ENCODE peak calls at places on chromosomes 12 and 14, in six cellular contexts. E, C, S, Z, L and T are unnamed samples.

GRCh38 chr12:85985996-85986395 is 111.9 kb downstream of the NTS start:
- DNase-seq in S (no peak), L (no peak), C (no peak), E (no peak), Z (no peak), T (no peak)

GRCh38 chr14:96455588-96455987 is 46.6 kb upstream of the PAPOLA start:
- DNase-seq in L (no peak), C (no peak), Z (no peak), S (no peak), E (no peak), T (no peak)

GRCh38 chr12:116434155-116435065 is 124.8 kb upstream of the MAP1LC3B2 start:
- DNase-seq in S (no peak), Z (peak), C (peak), L (no peak), E (no peak), T (no peak)

GRCh38 chr12:71799105-71799504 is 40.5 kb upstream of the TBC1D15 start:
- DNase-seq in E (no peak), S (no peak), C (no peak), Z (no peak), L (no peak), T (no peak)

GRCh38 chr14:75648066-75648838 is 12.4 kb downstream of the ERG28 start:
- DNase-seq in C (no peak), E (no peak), L (peak), Z (no peak), S (no peak), T (no peak)

GRCh38 chr14:106843951-106844483 is 1317.6 kb downstream of the TMEM121 start:
- DNase-seq in S (no peak), E (no peak), Z (no peak), L (no peak), C (no peak), T (no peak)

GRCh38 chr14:104699426-104699748 is 10.0 kb downstream of the INF2 start:
- DNase-seq in Z (no peak), L (no peak), S (no peak), E (no peak), C (no peak), T (no peak)

GRCh38 chr14:95871531-95871930 is 5.1 kb upstream of the TUNAR start:
- DNase-seq in C (no peak), Z (no peak), S (no peak), E (no peak), L (no peak), T (no peak)

GRCh38 chr14:100654025-100654813 is 67.0 kb upstream of the BEGAIN start:
- DNase-seq in E (no peak), S (no peak), Z (no peak), C (no peak), L (no peak), T (no peak)

GRCh38 chr12:126083931-126084330 is 1018.7 kb downstream of the AACS start:
- DNase-seq in L (no peak), S (no peak), Z (no peak), E (no peak), C (no peak), T (no peak)

GRCh38 chr12:104006929-104007328 is 41.3 kb downstream of the TDG start:
- DNase-seq in E (no peak), C (no peak), L (no peak), S (no peak), Z (no peak), T (no peak)

GRCh38 chr12:23857201-23857600 is 92.3 kb downstream of the SOX5 start:
- DNase-seq in E (no peak), L (no peak), S (no peak), C (no peak), Z (no peak), T (no peak)

DNA sequence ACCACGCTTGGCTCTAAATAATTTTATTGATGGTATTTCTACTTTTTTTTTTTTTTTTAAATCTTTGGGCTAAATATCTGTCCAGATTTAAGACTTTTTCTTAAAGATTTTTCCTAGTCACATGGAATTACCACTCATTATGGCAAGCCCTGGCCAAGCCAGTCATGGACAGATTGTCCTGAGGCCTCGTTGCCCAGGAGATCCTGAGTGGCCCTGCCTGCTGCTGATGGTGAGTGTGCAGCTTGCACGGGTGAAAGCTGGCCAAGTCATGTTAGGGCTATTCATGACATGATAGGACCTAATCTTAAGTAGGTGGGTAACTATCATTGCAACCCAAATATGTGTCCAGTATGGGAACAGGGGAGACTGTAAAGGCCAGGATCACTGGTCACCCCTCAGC is 27.8 kb downstream of the GUCY2C start:
- DNase-seq in C (no peak), L (no peak), E (no peak), S (no peak), Z (no peak), T (no peak)
- TF ChIP-seq POLR2A in C (no peak), L (no peak), E (no peak), S (no peak), Z (no peak), T (no peak)

GRCh38 chr12:41663487-41664258 is 475.6 kb downstream of the PDZRN4 start:
- DNase-seq in E (no peak), L (peak), Z (no peak), C (no peak), S (no peak), T (no peak)
- TF ChIP-seq TAF1 in E (no peak), L (no peak), Z (no peak), C (no peak), S (no peak), T (no peak)

GRCh38 chr14:101813171-101813759 is 51.8 kb downstream of the PPP2R5C start:
- DNase-seq in E (no peak), Z (no peak), S (no peak), C (no peak), L (no peak), T (no peak)

GRCh38 chr14:101812071-101812470 is 50.6 kb downstream of the PPP2R5C start:
- DNase-seq in Z (no peak), L (no peak), S (no peak), E (no peak), C (no peak), T (no peak)

GRCh38 chr14:101814869-101815268 is 53.4 kb downstream of the PPP2R5C start:
- DNase-seq in C (no peak), Z (no peak), L (no peak), S (no peak), E (no peak), T (no peak)

GRCh38 chr14:101815994-101816393 is 54.5 kb downstream of the PPP2R5C start:
- DNase-seq in C (no peak), E (no peak), S (no peak), Z (no peak), L (no peak), T (no peak)

GRCh38 chr14:101813833-101814232 is 52.3 kb downstream of the PPP2R5C start:
- DNase-seq in C (no peak), S (no peak), Z (no peak), E (no peak), L (no peak), T (no peak)
- TF ChIP-seq POLR2AphosphoS5 in C (no peak), S (no peak), Z (no peak), E (no peak), L (no peak), T (no peak)

GRCh38 chr14:67360469-67361206 is 510 bp downstream of the EIF2S1 start:
- DNase-seq in L (peak), S (no peak), E (no peak), Z (no peak), C (peak), T (no peak)
- TF ChIP-seq POLR2A in L (no peak), S (no peak), E (no peak), Z (peak), C (peak), T (no peak)

DNA sequence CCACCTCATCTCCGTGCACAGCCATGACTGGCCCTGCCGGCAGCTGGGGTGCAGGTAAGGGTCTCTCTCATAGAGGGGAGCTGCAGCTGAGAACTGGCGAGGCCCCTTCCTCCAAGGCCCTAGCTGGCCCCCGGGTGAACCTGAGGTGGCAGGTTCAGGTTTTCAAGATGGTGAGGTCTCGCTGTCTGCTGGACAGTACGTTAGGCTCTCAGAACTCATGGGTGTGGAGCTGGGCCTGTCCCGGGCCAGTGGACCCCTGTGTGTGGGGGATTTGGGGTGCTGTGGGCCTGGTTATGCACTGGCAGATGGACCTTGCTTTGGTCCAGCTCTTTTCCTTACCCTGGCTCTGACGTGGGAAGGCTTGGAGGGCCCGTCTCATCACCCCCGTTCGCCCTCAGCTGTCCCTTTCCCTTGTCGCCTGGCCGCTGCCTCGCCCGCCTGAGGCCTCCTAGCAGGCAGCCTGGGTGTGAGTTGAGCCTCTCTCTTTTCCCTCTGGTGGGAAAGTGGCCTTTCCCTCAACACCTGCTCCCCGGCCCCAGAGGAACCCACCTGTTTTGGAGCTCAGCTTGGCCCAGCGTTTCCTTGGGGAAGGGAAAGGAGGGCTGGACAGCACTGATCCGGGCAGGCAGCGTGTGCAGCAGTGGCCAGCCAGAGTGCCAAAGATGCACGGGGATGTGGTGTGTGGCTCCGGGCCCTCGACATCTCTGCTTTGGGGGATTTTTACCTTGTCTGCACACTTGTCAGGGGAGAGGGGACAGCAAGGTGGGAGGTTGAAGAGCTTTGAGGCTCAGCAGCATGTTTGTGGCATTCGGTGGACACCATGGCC is 28.3 kb downstream of the IL31 start:
- DNase-seq in Z (no peak), L (no peak), C (no peak), S (no peak), E (no peak), T (no peak)
- TF ChIP-seq TAF1 in Z (no peak), L (no peak), C (no peak), S (no peak), E (no peak), T (no peak)

DNA sequence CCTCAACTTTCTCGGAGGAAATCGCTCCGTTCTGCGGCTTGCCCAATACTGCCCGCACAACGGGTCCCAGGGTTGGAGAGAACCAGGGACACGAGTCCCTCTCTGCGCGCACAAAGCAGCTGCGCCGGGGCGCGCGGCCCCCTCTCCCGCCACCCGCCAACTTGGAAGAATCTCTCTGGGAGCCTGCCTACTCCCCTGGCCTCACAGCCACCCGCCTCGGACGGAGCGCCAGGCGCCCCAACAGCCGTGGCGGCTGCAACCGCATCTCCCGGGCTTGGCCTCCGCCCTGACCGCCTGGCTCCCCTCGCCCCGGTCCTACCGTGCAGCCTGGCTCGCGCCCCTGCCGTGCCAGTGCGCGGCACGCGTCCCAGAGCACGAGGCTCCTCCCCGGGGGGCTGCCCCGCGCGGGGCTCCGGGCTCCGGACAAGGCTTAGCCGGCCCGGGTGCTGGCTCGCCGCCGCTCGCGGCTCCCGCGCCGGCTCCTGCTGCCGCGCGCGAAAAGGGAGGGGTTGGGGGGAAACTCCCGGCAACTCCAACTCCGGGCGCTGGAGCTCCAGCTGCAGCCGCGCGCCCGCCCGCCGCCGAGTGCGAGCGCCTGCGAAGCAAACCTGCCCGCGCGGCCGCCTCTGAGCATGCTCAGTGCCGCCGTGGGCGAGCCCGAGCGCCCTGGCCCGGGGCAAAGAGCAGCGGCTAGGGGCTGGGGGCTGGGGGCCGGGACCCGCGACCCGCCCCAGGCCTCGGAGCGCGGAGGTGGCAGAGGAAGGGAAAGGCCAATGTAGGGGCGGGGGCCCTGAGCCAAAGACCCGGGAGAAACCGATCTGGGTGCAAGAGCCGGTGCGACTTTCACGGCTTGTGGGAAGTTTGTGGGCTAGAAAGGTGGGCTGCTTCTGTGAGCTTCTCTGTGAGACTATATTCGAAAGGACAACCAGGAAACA is at the start of gene STXBP6:
- DNase-seq in C (peak), Z (peak), S (no peak), E (peak), L (peak), T (peak)
- TF ChIP-seq POLR2AphosphoS5 in C (no peak), Z (no peak), S (no peak), E (no peak), L (peak), T (no peak)

GRCh38 chr14:23301288-23301968 is 1.2 kb downstream of the PPP1R3E start:
- DNase-seq in S (peak), Z (peak), E (peak), C (peak), L (peak), T (peak)
- TF ChIP-seq POLR2A in S (peak), Z (no peak), E (no peak), C (no peak), L (no peak), T (no peak)

GRCh38 chr14:36478782-36479181 is 41.2 kb downstream of the NKX2-1 start:
- DNase-seq in L (no peak), E (no peak), Z (no peak), S (no peak), C (no peak), T (no peak)

GRCh38 chr14:36479344-36479743 is 40.7 kb downstream of the NKX2-1 start:
- DNase-seq in Z (no peak), C (no peak), E (no peak), S (no peak), L (no peak), T (no peak)

GRCh38 chr14:36471431-36471830 is 48.6 kb downstream of the NKX2-1 start:
- DNase-seq in Z (no peak), E (no peak), C (no peak), L (no peak), S (no peak), T (no peak)

GRCh38 chr14:36477266-36477665 is 42.8 kb downstream of the NKX2-1 start:
- DNase-seq in S (no peak), C (no peak), E (no peak), Z (no peak), L (no peak), T (no peak)

GRCh38 chr14:36474593-36474992 is 45.4 kb downstream of the NKX2-1 start:
- DNase-seq in L (no peak), S (no peak), Z (no peak), C (no peak), E (no peak), T (no peak)
- TF ChIP-seq TAF1 in L (no peak), S (no peak), Z (no peak), C (no peak), E (no peak), T (no peak)

GRCh38 chr12:118307069-118307954 is 65.4 kb downstream of the TAOK3 start:
- DNase-seq in S (peak), Z (no peak), C (no peak), L (no peak), E (no peak), T (no peak)
- TF ChIP-seq POLR2AphosphoS5 in S (peak), Z (no peak), C (no peak), L (no peak), E (no peak), T (peak)

GRCh38 chr14:92511472-92512247 is 1.9 kb upstream of the RIN3 start:
- DNase-seq in C (no peak), S (no peak), Z (no peak), E (no peak), L (no peak), T (no peak)

GRCh38 chr14:92512807-92513203 is 776 bp upstream of the RIN3 start:
- DNase-seq in C (no peak), E (no peak), Z (no peak), S (no peak), L (no peak), T (no peak)

GRCh38 chr14:92513966-92514843 is 624 bp downstream of the RIN3 start:
- DNase-seq in Z (peak), S (no peak), E (no peak), L (peak), C (no peak), T (peak)

GRCh38 chr14:92514844-92515509 is 1.4 kb downstream of the RIN3 start:
- DNase-seq in C (no peak), Z (no peak), L (no peak), S (no peak), E (no peak), T (no peak)

GRCh38 chr14:92513204-92513965 is at the start of gene RIN3:
- DNase-seq in S (no peak), E (peak), L (peak), Z (peak), C (no peak), T (peak)
- TF ChIP-seq POLR2A in S (peak), E (no peak), L (peak), Z (no peak), C (no peak), T (peak)